ENCODE peak calls at places on chromosomes 1 and 21, in seven cellular contexts. One of them, this sample, is unnamed.

GRCh38 chr1:233033366-233033765 is 83.0 kb downstream of the NTPCR start:
- DNase-seq in H1: no peak
- DNase-seq in IMR-90: peak
- DNase-seq in neural progenitor cell: no peak
- DNase-seq in HCT116: no peak
- DNase-seq in astrocyte: no peak
- DNase-seq in PC-3: no peak
- DNase-seq in this sample: no peak

GRCh38 chr1:146034976-146035469 is 13.5 kb upstream of the HJV start:
- DNase-seq in H1: no peak
- DNase-seq in IMR-90: no peak
- DNase-seq in neural progenitor cell: peak
- DNase-seq in HCT116: no peak
- DNase-seq in astrocyte: peak
- DNase-seq in PC-3: peak
- DNase-seq in this sample: no peak

GRCh38 chr1:26838474-26839338 is 12.2 kb downstream of the ZDHHC18 start:
- DNase-seq in H1: no peak
- DNase-seq in IMR-90: no peak
- DNase-seq in neural progenitor cell: no peak
- DNase-seq in HCT116: no peak
- DNase-seq in astrocyte: no peak
- DNase-seq in PC-3: no peak
- DNase-seq in this sample: no peak

GRCh38 chr21:34745557-34746255 is 76.9 kb downstream of the CLIC6 start:
- DNase-seq in H1: peak
- DNase-seq in IMR-90: peak
- DNase-seq in neural progenitor cell: peak
- DNase-seq in HCT116: peak
- DNase-seq in astrocyte: peak
- DNase-seq in PC-3: peak
- DNase-seq in this sample: peak

GRCh38 chr1:21925334-21925940 is 11.7 kb downstream of the HSPG2 start:
- DNase-seq in H1: no peak
- DNase-seq in IMR-90: no peak
- DNase-seq in neural progenitor cell: no peak
- DNase-seq in HCT116: no peak
- DNase-seq in astrocyte: no peak
- DNase-seq in PC-3: no peak
- DNase-seq in this sample: no peak

GRCh38 chr21:28633803-28634572 is 358.7 kb downstream of the LTN1 start:
- DNase-seq in H1: no peak
- DNase-seq in IMR-90: peak
- DNase-seq in neural progenitor cell: no peak
- DNase-seq in HCT116: no peak
- DNase-seq in astrocyte: peak
- DNase-seq in PC-3: peak
- DNase-seq in this sample: peak

GRCh38 chr1:96416690-96417444 is 304.7 kb upstream of the PTBP2 start:
- DNase-seq in H1: no peak
- DNase-seq in IMR-90: peak
- DNase-seq in neural progenitor cell: no peak
- DNase-seq in HCT116: no peak
- DNase-seq in astrocyte: no peak
- DNase-seq in PC-3: no peak
- DNase-seq in this sample: peak

GRCh38 chr1:1132928-1133750 is 17.2 kb upstream of the C1orf159 start:
- DNase-seq in H1: no peak
- DNase-seq in IMR-90: peak
- DNase-seq in neural progenitor cell: no peak
- DNase-seq in HCT116: no peak
- DNase-seq in astrocyte: no peak
- DNase-seq in PC-3: no peak
- DNase-seq in this sample: peak

GRCh38 chr21:33817663-33818433 is 97.8 kb downstream of the ATP5PO start:
- DNase-seq in H1: no peak
- DNase-seq in IMR-90: no peak
- DNase-seq in neural progenitor cell: peak
- DNase-seq in HCT116: no peak
- DNase-seq in astrocyte: no peak
- DNase-seq in PC-3: no peak
- DNase-seq in this sample: no peak

GRCh38 chr1:104780470-104781078 is 1030.9 kb downstream of the AMY1C start:
- DNase-seq in H1: no peak
- DNase-seq in IMR-90: peak
- DNase-seq in neural progenitor cell: peak
- DNase-seq in HCT116: no peak
- DNase-seq in astrocyte: peak
- DNase-seq in PC-3: peak
- DNase-seq in this sample: no peak

GRCh38 chr1:78210167-78210566 is 164.4 kb downstream of the GIPC2 start:
- DNase-seq in H1: no peak
- DNase-seq in IMR-90: peak
- DNase-seq in neural progenitor cell: no peak
- DNase-seq in HCT116: no peak
- DNase-seq in astrocyte: peak
- DNase-seq in PC-3: peak
- DNase-seq in this sample: no peak

GRCh38 chr1:35298464-35298863 is 30.0 kb downstream of the ZMYM4 start:
- DNase-seq in H1: no peak
- DNase-seq in IMR-90: peak
- DNase-seq in neural progenitor cell: peak
- DNase-seq in HCT116: no peak
- DNase-seq in astrocyte: peak
- DNase-seq in PC-3: peak
- DNase-seq in this sample: peak

GRCh38 chr1:244065960-244066388 is 14.9 kb downstream of the ZBTB18 start:
- DNase-seq in H1: no peak
- DNase-seq in IMR-90: peak
- DNase-seq in neural progenitor cell: no peak
- DNase-seq in HCT116: no peak
- DNase-seq in astrocyte: peak
- DNase-seq in PC-3: peak
- DNase-seq in this sample: peak

GRCh38 chr1:208728815-208729214 is 484.6 kb upstream of the PLXNA2 start:
- DNase-seq in H1: no peak
- DNase-seq in IMR-90: no peak
- DNase-seq in neural progenitor cell: no peak
- DNase-seq in HCT116: no peak
- DNase-seq in astrocyte: no peak
- DNase-seq in PC-3: no peak
- DNase-seq in this sample: no peak

GRCh38 chr1:45305231-45305630 is 21.5 kb upstream of the HPDL start:
- DNase-seq in H1: no peak
- DNase-seq in IMR-90: no peak
- DNase-seq in neural progenitor cell: no peak
- DNase-seq in HCT116: no peak
- DNase-seq in astrocyte: no peak
- DNase-seq in PC-3: no peak
- DNase-seq in this sample: no peak

GRCh38 chr1:202965441-202965821 is 1.6 kb downstream of the CYB5R1 start:
- DNase-seq in H1: no peak
- DNase-seq in IMR-90: no peak
- DNase-seq in neural progenitor cell: no peak
- DNase-seq in HCT116: no peak
- DNase-seq in astrocyte: no peak
- DNase-seq in PC-3: no peak
- DNase-seq in this sample: no peak

GRCh38 chr1:29912413-29912812 is 676.1 kb downstream of the PTPRU start:
- DNase-seq in H1: no peak
- DNase-seq in IMR-90: peak
- DNase-seq in neural progenitor cell: no peak
- DNase-seq in HCT116: peak
- DNase-seq in astrocyte: peak
- DNase-seq in PC-3: peak
- DNase-seq in this sample: peak

GRCh38 chr1:162676087-162676486 is 43.8 kb downstream of the DDR2 start:
- DNase-seq in H1: no peak
- DNase-seq in IMR-90: peak
- DNase-seq in neural progenitor cell: no peak
- DNase-seq in HCT116: no peak
- DNase-seq in astrocyte: peak
- DNase-seq in PC-3: peak
- DNase-seq in this sample: peak

GRCh38 chr1:110718452-110718851 is 43.7 kb upstream of the KCNA3 start:
- DNase-seq in H1: no peak
- DNase-seq in IMR-90: no peak
- DNase-seq in neural progenitor cell: no peak
- DNase-seq in HCT116: no peak
- DNase-seq in astrocyte: no peak
- DNase-seq in PC-3: no peak
- DNase-seq in this sample: no peak

GRCh38 chr1:201222125-201222524 is 31.5 kb downstream of the IGFN1 start:
- DNase-seq in H1: no peak
- DNase-seq in IMR-90: no peak
- DNase-seq in neural progenitor cell: no peak
- DNase-seq in HCT116: no peak
- DNase-seq in astrocyte: no peak
- DNase-seq in PC-3: no peak
- DNase-seq in this sample: no peak

GRCh38 chr1:194813109-194813508 is 1626.7 kb upstream of the B3GALT2 start:
- DNase-seq in H1: no peak
- DNase-seq in IMR-90: no peak
- DNase-seq in neural progenitor cell: no peak
- DNase-seq in HCT116: no peak
- DNase-seq in astrocyte: no peak
- DNase-seq in PC-3: peak
- DNase-seq in this sample: no peak

GRCh38 chr1:194807530-194808220 is 1621.3 kb upstream of the B3GALT2 start:
- DNase-seq in H1: no peak
- DNase-seq in IMR-90: no peak
- DNase-seq in neural progenitor cell: no peak
- DNase-seq in HCT116: no peak
- DNase-seq in astrocyte: no peak
- DNase-seq in PC-3: no peak
- DNase-seq in this sample: no peak

GRCh38 chr1:194809665-194810064 is 1623.3 kb upstream of the B3GALT2 start:
- DNase-seq in H1: no peak
- DNase-seq in IMR-90: no peak
- DNase-seq in neural progenitor cell: no peak
- DNase-seq in HCT116: no peak
- DNase-seq in astrocyte: no peak
- DNase-seq in PC-3: no peak
- DNase-seq in this sample: no peak
- TF ChIP-seq CTCF in H1: no peak
- TF ChIP-seq CTCF in IMR-90: no peak
- TF ChIP-seq CTCF in neural progenitor cell: no peak
- TF ChIP-seq CTCF in HCT116: peak
- TF ChIP-seq CTCF in astrocyte: no peak
- TF ChIP-seq CTCF in PC-3: no peak
- TF ChIP-seq CTCF in this sample: no peak

DNA sequence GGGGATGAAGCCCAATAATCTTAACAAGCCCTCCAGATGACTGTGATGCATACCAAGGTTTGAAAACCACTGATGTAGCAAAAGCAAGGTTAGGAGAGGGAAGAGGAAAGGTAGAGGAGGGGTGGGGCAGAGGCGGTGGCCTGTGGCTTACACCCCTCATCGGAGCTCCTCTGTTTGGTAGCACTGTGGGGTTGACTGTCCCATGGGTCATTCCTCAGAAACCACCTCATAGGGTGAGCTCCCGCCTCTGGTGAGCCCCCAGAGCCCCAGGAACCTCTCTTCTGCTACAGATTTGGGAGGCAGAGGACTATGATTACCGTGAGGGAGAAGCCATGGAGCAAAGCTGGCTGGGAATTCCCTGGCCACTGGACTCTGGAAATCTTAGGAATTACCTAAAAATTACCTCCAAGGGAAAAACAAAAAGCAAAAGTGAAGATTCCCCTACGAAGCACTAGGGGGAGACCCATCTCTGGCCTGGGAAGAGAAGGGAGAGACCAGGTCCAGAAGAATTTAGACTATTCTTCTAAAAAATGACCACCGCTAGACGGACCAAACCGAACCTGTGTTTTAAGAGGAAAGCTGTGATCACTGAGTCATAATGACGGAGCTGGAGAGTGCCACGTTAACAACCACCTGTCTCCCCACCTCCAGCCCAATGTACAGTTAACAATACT is 1.5 kb upstream of the RASSF5 start:
- DNase-seq in H1: no peak
- DNase-seq in IMR-90: peak
- DNase-seq in neural progenitor cell: no peak
- DNase-seq in HCT116: no peak
- DNase-seq in astrocyte: peak
- DNase-seq in PC-3: peak
- DNase-seq in this sample: peak
- H3K9ac ChIP-seq in H1: no peak
- H3K9ac ChIP-seq in IMR-90: no peak
- H3K9ac ChIP-seq in neural progenitor cell: no peak
- H3K9ac ChIP-seq in HCT116: no peak
- H3K9ac ChIP-seq in astrocyte: no peak
- H3K9ac ChIP-seq in PC-3: no peak
- H3K9ac ChIP-seq in this sample: no peak

GRCh38 chr1:154335351-154335714 is 10.0 kb downstream of the ATP8B2 start:
- DNase-seq in H1: no peak
- DNase-seq in IMR-90: no peak
- DNase-seq in neural progenitor cell: no peak
- DNase-seq in HCT116: no peak
- DNase-seq in astrocyte: no peak
- DNase-seq in PC-3: no peak
- DNase-seq in this sample: no peak
- TF ChIP-seq CTCF in H1: no peak
- TF ChIP-seq CTCF in IMR-90: no peak
- TF ChIP-seq CTCF in neural progenitor cell: peak
- TF ChIP-seq CTCF in HCT116: no peak
- TF ChIP-seq CTCF in astrocyte: no peak
- TF ChIP-seq CTCF in PC-3: peak
- TF ChIP-seq CTCF in this sample: no peak

DNA sequence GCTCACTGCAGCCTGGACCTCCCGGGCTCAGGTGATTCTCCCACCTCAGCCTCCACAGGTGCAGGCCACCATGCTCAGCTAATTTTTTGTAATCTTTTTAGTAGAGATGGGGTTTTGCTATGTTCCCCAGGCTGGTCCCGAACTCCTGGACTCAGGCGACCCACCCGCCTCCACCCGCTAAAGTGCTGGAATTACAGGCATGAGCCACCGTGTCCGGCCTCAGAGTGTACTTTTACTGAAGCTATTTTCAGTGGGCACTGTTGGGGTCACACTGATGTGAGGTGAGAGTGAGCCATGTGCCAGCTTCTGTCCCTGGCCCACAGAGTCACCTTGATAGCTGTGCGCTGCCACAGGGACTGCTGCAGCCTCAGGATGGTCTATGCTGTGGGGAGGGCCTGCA is 25.3 kb upstream of the HHAT start:
- DNase-seq in H1: no peak
- DNase-seq in IMR-90: no peak
- DNase-seq in neural progenitor cell: no peak
- DNase-seq in HCT116: no peak
- DNase-seq in astrocyte: no peak
- DNase-seq in PC-3: no peak
- DNase-seq in this sample: no peak
- H3K9ac ChIP-seq in H1: no peak
- H3K9ac ChIP-seq in IMR-90: no peak
- H3K9ac ChIP-seq in neural progenitor cell: no peak
- H3K9ac ChIP-seq in HCT116: no peak
- H3K9ac ChIP-seq in astrocyte: no peak
- H3K9ac ChIP-seq in PC-3: no peak
- H3K9ac ChIP-seq in this sample: no peak